ENCODE peak calls at places on chromosomes 7 and 10, in six cellular contexts. J, T, G, Y, L and H are unnamed samples.

GRCh38 chr7:28701731-28702130 is 256.4 kb downstream of the TRIL start:
- DNase-seq in G (no peak), Y (no peak), T (no peak), J (no peak), L (no peak), H (no peak)

GRCh38 chr7:17123020-17123419 is 175.4 kb upstream of the AHR start:
- DNase-seq in G (no peak), Y (no peak), L (no peak), T (peak; percentile 76), J (no peak), H (no peak)

GRCh38 chr10:122306744-122307143 is 35.6 kb downstream of the BTBD16 start:
- DNase-seq in Y (no peak), L (no peak), T (no peak), G (no peak), J (no peak), H (peak; percentile 25)

GRCh38 chr10:7956508-7956907 is 98.0 kb upstream of the GATA3 start:
- DNase-seq in Y (no peak), J (no peak), T (peak; percentile 61), G (no peak), L (no peak), H (no peak)

GRCh38 chr7:8154290-8154689 is 107.7 kb downstream of the ICA1 start:
- DNase-seq in L (no peak), J (no peak), G (no peak), Y (no peak), T (no peak), H (no peak)

GRCh38 chr10:77911535-77912123 is 14.9 kb downstream of the DLG5 start:
- DNase-seq in G (no peak), T (no peak), Y (no peak), L (no peak), J (no peak), H (no peak)

GRCh38 chr7:156230576-156230975 is 410.0 kb upstream of the RNF32 start:
- DNase-seq in G (no peak), J (no peak), L (no peak), T (no peak), Y (peak; percentile 32), H (no peak)

GRCh38 chr7:35648367-35648766 is 46.6 kb downstream of the HERPUD2 start:
- DNase-seq in L (no peak), Y (no peak), J (no peak), T (no peak), G (no peak), H (no peak)

GRCh38 chr10:132492323-132493035 is 45.1 kb upstream of the INPP5A start:
- DNase-seq in J (peak; percentile 22), Y (no peak), L (no peak), G (no peak), T (no peak), H (no peak)

GRCh38 chr10:103882285-103883007 is 27.1 kb upstream of the SH3PXD2A start:
- DNase-seq in T (no peak), G (no peak), J (no peak), Y (peak; percentile 74), L (no peak), H (no peak)

GRCh38 chr7:71348751-71349415 is 216.9 kb downstream of the GALNT17 start:
- DNase-seq in G (peak; percentile 15), T (no peak), Y (no peak), L (no peak), J (no peak), H (no peak)

GRCh38 chr7:77367976-77368375 is 48.2 kb downstream of the GSAP start:
- DNase-seq in G (no peak), L (no peak), T (no peak), J (no peak), Y (no peak), H (no peak)

GRCh38 chr10:114917927-114918672 is 19.9 kb upstream of the TRUB1 start:
- DNase-seq in G (no peak), Y (no peak), J (no peak), T (peak; percentile 78), L (no peak), H (no peak)

GRCh38 chr10:5996696-5997095 is 19.4 kb upstream of the IL15RA start:
- DNase-seq in J (no peak), G (no peak), T (no peak), Y (no peak), L (no peak), H (peak; percentile 17)

GRCh38 chr7:128443817-128444216 is 11.9 kb upstream of the HILPDA start:
- DNase-seq in J (no peak), T (no peak), Y (no peak), G (no peak), L (no peak), H (no peak)

GRCh38 chr7:17033245-17033644 is 151.5 kb upstream of the AGR3 start:
- DNase-seq in L (no peak), T (no peak), J (no peak), Y (no peak), G (peak; percentile 31), H (no peak)

GRCh38 chr7:72919256-72919775 is 5.6 kb upstream of the POM121 start:
- DNase-seq in T (no peak), Y (no peak), J (no peak), G (no peak), L (no peak), H (no peak)

GRCh38 chr10:6134099-6134880 is 45.5 kb downstream of the RBM17 start:
- DNase-seq in G (no peak), T (no peak), J (no peak), L (no peak), Y (no peak), H (no peak)

GRCh38 chr7:91045626-91046025 is 218.6 kb upstream of the FZD1 start:
- DNase-seq in L (no peak), G (no peak), J (no peak), T (no peak), Y (no peak), H (no peak)

GRCh38 chr10:7409732-7410168 is 1.1 kb downstream of the SFMBT2 start:
- DNase-seq in J (no peak), Y (no peak), L (no peak), T (peak; percentile 21), G (no peak), H (no peak)

GRCh38 chr10:12703813-12704212 is 297.7 kb downstream of the CCDC3 start:
- DNase-seq in T (peak; percentile 83), G (no peak), Y (no peak), J (no peak), L (no peak), H (no peak)

GRCh38 chr7:63104666-63105065 is 894.0 kb upstream of the ZNF722 start:
- DNase-seq in T (no peak), J (no peak), G (no peak), Y (no peak), L (no peak), H (peak; percentile 80)

GRCh38 chr7:100148225-100148558 is 526 bp upstream of the LAMTOR4 start:
- DNase-seq in J (no peak), Y (no peak), T (no peak), L (no peak), G (no peak), H (no peak)

GRCh38 chr10:20232079-20232478 is 415.8 kb downstream of the PLXDC2 start:
- DNase-seq in L (no peak), T (no peak), J (no peak), G (no peak), Y (no peak), H (no peak)

GRCh38 chr10:11237571-11237970 is 219.9 kb downstream of the CELF2 start:
- DNase-seq in J (no peak), Y (no peak), L (no peak), G (no peak), T (no peak), H (no peak)

GRCh38 chr7:130263130-130263529 is 3.5 kb upstream of the CPA2 start:
- DNase-seq in Y (no peak), T (no peak), G (no peak), J (no peak), L (no peak), H (no peak)

GRCh38 chr7:7553386-7553785 is 13.3 kb upstream of the MIOS start:
- DNase-seq in Y (no peak), T (peak; percentile 50), G (no peak), J (no peak), L (no peak), H (no peak)

GRCh38 chr10:132360766-132361447 is 28.9 kb downstream of the LRRC27 start:
- DNase-seq in J (peak; percentile 77), L (no peak), G (peak; percentile 30), T (no peak), Y (no peak), H (no peak)

GRCh38 chr7:84236398-84236797 is 41.8 kb upstream of the SEMA3A start:
- DNase-seq in G (no peak), Y (no peak), L (no peak), J (no peak), T (peak; percentile 29), H (no peak)

GRCh38 chr10:117477961-117478670 is 64.4 kb upstream of the EMX2 start:
- DNase-seq in Y (no peak), J (no peak), L (no peak), T (peak; percentile 72), G (no peak), H (no peak)

GRCh38 chr7:40331915-40332314 is 197.1 kb downstream of the SUGCT start:
- DNase-seq in J (no peak), T (peak; percentile 31), G (no peak), L (no peak), Y (no peak), H (no peak)

GRCh38 chr7:69892790-69893189 is 294.5 kb downstream of the AUTS2 start:
- DNase-seq in L (no peak), G (no peak), T (no peak), J (no peak), Y (no peak), H (no peak)

GRCh38 chr7:69896100-69896499 is 297.8 kb downstream of the AUTS2 start:
- DNase-seq in G (no peak), L (no peak), T (no peak), J (no peak), Y (no peak), H (no peak)

GRCh38 chr7:69898189-69898588 is 299.9 kb downstream of the AUTS2 start:
- DNase-seq in T (no peak), G (no peak), L (no peak), J (no peak), Y (no peak), H (no peak)

GRCh38 chr7:69890081-69890369 is 291.8 kb downstream of the AUTS2 start:
- DNase-seq in L (no peak), G (no peak), Y (no peak), T (no peak), J (no peak), H (no peak)

GRCh38 chr7:69893915-69894314 is 295.6 kb downstream of the AUTS2 start:
- DNase-seq in Y (no peak), T (no peak), L (no peak), J (no peak), G (no peak), H (no peak)
- TF ChIP-seq CTCF in Y (no peak), T (peak; percentile 39), L (peak; percentile 46), J (peak; percentile 42), G (no peak), H (peak; percentile 65)

GRCh38 chr10:48444266-48444665 is 137.8 kb downstream of the MAPK8 start:
- DNase-seq in G (no peak), T (peak; percentile 56), J (peak; percentile 54), L (no peak), Y (no peak), H (no peak)
- TF ChIP-seq CTCF in G (no peak), T (peak; percentile 51), J (peak; percentile 67), L (peak; percentile 13), Y (no peak), H (peak; percentile 53)

GRCh38 chr7:117828831-117829230 is 44.4 kb downstream of the CTTNBP2 start:
- DNase-seq in T (no peak), G (no peak), J (no peak), L (no peak), Y (no peak), H (no peak)
- TF ChIP-seq CTCF in T (no peak), G (no peak), J (no peak), L (no peak), Y (no peak), H (no peak)

GRCh38 chr7:27367179-27367929 is 124.8 kb downstream of the EVX1 start:
- DNase-seq in Y (no peak), L (no peak), J (no peak), G (no peak), T (no peak), H (no peak)
- TF ChIP-seq CTCF in Y (no peak), L (no peak), J (peak; percentile 31), G (no peak), T (no peak), H (no peak)